ENCODE peak calls at places on chromosomes 6 and 20, in six cellular contexts. E, I, Q, P, K and G are unnamed samples.

GRCh38 chr6:43717822-43718221 is 30.2 kb upstream of the MRPS18A start:
- DNase-seq in E (no peak), Q (peak; percentile 75), I (no peak), K (peak; percentile 78), P (no peak), G (no peak)

GRCh38 chr6:39421383-39422225 is 99.1 kb upstream of the KCNK16 start:
- DNase-seq in I (no peak), K (no peak), P (no peak), E (peak; percentile 25), Q (no peak), G (no peak)

GRCh38 chr6:43803783-43804549 is 34.0 kb downstream of the VEGFA start:
- DNase-seq in E (peak; percentile 31), P (no peak), Q (no peak), I (peak; percentile 84), K (no peak), G (no peak)

GRCh38 chr6:36130672-36131516 is 581 bp downstream of the MAPK13 start:
- DNase-seq in P (no peak), I (peak; percentile 93), Q (peak; percentile 21), E (peak; percentile 59), K (no peak), G (peak; percentile 23)

GRCh38 chr6:291697-292505 is at the start of gene DUSP22:
- DNase-seq in Q (peak; percentile 88), P (peak; percentile 81), I (peak; percentile 97), K (peak; percentile 82), E (peak; percentile 93), G (peak; percentile 75)

GRCh38 chr6:8436956-8437355 is 1.6 kb upstream of the SLC35B3 start:
- DNase-seq in I (no peak), P (no peak), E (no peak), Q (no peak), K (no peak), G (no peak)

GRCh38 chr20:62461157-62461556 is 14.6 kb downstream of the GATA5 start:
- DNase-seq in Q (no peak), K (no peak), E (no peak), I (no peak), P (no peak), G (no peak)

GRCh38 chr6:137776786-137777185 is 90.3 kb upstream of the TNFAIP3 start:
- DNase-seq in K (no peak), Q (no peak), P (no peak), I (no peak), E (peak; percentile 69), G (no peak)

GRCh38 chr20:61744691-61745396 is 320.8 kb downstream of the TAF4 start:
- DNase-seq in K (no peak), P (no peak), I (no peak), E (peak; percentile 14), Q (no peak), G (no peak)

GRCh38 chr6:11069760-11070159 is 23.9 kb upstream of the SMIM13 start:
- DNase-seq in E (no peak), Q (no peak), K (no peak), I (no peak), P (no peak), G (no peak)

GRCh38 chr6:4880373-4880762 is 104.2 kb downstream of the CDYL start:
- DNase-seq in P (no peak), Q (no peak), E (no peak), K (no peak), I (no peak), G (no peak)
- H3K27ac ChIP-seq in P (no peak overlapping the region), Q (no peak overlapping the region), E (no peak overlapping the region), K (no peak overlapping the region), I (no peak overlapping the region), G (no peak overlapping the region)

DNA sequence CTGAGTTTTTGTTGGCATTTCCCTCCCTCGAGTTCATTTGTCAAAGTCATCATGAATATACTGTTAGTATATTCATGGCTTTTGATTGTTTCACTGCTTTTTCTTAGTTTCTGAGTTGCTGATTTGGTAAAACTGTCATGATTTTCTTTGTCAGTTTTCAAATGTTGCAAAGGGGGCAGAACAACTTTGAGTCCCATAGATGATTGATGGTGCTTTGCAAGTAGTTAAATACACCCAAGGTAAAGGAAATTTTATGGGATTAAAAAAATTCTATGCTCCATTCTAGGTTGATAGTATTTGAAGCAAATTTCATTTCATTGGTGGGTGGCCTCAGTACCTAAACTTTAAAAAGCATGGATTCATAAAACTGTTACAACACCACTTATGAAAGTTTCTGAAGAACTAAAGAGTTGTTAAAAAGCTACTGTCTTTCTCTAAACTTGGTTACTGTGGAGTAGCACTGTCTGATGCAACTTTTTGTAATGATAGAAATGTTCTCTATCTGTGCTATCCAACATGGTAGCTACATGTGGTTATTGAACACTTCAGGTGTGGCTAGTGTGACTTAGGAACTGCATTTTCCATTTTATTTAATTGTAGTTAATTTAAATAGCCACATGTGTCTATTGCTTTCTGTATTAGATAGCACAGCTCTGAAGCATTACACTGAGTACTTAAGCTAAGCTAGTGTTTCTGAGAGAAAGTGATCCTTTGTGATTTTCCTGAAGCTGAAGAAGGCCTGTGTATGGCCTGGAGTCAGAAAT is 153.6 kb downstream of the ZFAND3 start:
- DNase-seq in E (peak; percentile 38), P (no peak), I (no peak), Q (no peak), K (no peak), G (no peak)
- H3K9me3 ChIP-seq in E (no peaks in the 10 kb centered on the region), P (peaks cover 12% of the 10 kb centered on the region), I (peaks cover 19% of the 10 kb centered on the region), Q (no peaks in the 10 kb centered on the region), K (no peaks in the 10 kb centered on the region), G (peaks cover 11% of the 10 kb centered on the region)

GRCh38 chr6:159761135-159761872 is 541 bp upstream of the ACAT2 start:
- DNase-seq in E (peak; percentile 31), P (peak; percentile 53), K (peak; percentile 31), I (peak; percentile 77), Q (peak; percentile 38), G (no peak)

GRCh38 chr6:159760602-159761057 is 1.2 kb upstream of the ACAT2 start:
- DNase-seq in E (peak; percentile 85), P (no peak), Q (no peak), K (no peak), I (no peak), G (no peak)

GRCh38 chr6:159759645-159760044 is 2.2 kb upstream of the ACAT2 start:
- DNase-seq in I (no peak), P (no peak), E (no peak), Q (no peak), K (no peak), G (no peak)

GRCh38 chr6:159762681-159763293 is 942 bp downstream of the ACAT2 start:
- DNase-seq in Q (no peak), K (no peak), P (peak; percentile 24), E (no peak), I (no peak), G (peak; percentile 6)

DNA sequence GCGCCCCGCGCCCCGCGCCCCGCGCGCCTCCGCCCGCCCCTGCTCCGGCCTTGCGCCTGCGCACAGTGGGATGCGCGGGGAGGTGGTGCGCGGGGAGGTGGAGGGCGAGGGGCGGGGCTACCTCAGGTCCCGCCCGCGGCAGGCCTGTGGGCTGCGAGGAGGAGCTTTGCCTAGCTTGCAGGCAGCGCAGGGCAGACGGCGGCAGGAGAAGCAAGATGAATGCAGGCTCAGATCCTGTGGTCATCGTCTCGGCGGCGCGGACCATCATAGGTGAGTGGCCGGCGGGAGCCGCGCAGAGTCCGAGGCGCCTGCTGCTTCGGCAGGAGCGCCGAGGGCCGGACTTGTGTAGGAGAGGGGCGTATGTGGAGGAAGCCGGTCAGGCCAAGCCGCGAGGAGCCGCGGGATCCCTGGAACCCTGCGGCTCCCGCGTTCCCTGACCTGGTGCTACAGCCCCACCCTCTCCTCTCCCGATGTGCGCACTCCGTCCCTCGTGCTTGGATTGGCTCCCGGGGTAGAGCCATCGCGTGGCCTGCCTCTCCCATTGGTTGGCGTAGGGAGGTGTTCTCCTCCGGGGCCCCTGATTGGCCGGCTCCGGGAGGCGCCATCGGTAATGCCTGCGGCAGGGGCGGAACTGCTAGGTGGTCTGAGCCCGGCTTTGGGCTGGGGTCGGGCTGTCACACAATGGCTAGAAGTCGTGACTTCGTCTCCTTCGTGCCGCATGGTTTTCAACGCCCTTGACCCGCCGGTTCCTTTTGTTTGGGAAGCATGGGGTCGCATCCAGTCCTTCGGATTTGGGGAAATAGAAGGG is at the start of gene ACAT2:
- DNase-seq in E (peak; percentile 97), Q (peak; percentile 97), P (peak; percentile 96), K (peak; percentile 96), I (peak; percentile 97), G (peak; percentile 92)
- TF ChIP-seq CTCF in E (no peak), Q (peak; percentile 29), P (no peak), K (no peak), I (peak; percentile 19), G (no peak)

DNA sequence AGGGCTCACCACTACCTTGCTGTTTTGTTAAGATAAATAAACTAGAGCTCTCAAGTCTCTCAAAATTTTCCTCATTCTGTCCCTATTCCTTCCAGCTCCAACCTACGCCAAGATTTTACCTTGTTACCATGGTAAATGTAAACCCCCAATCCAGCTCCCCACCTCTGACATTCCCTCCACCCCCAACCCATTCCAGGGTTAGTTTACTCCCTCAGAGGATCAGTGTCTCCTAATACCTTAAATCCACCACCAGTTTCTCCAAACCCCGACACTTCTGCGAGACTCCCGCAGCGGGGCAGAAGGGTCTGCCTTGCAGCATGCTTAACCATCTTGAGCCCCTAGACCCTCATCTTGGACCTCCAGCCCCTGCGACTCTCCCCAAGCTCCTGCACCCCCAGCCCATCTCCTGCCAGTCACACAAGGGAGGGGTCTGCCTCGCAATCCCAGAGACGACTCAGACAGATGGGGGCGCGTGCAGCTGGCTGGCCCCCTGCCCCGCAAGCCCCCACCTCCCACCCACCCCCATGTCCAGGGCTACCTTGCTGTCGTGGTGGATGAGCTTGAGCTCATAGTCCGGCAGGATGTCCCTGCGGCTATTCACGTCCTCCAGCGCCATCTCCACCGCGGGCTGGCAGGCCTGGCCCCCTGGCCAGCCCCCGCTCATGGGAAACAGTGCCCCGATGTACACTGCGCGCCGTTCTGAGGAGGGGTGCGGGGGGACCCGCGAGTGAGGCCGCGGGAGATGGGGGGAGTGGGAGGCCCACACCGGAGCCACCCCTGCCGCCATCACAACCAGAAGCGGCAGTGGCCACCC is 5.8 kb downstream of the GABBR1 start:
- DNase-seq in E (peak; percentile 10), K (peak; percentile 36), I (peak; percentile 78), Q (no peak), P (no peak), G (no peak)
- H3K27ac ChIP-seq in E (no peak overlapping the region), K (peak overlapping the region; percentile 91), I (peak overlapping the region; percentile 71), Q (peak overlapping the region; percentile 83), P (no peak overlapping the region), G (no peak overlapping the region)

GRCh38 chr6:165146456-165146855 is 162.9 kb downstream of the C6orf118 start:
- DNase-seq in Q (no peak), E (no peak), P (no peak), I (no peak), K (no peak), G (no peak)
- H3K9me3 ChIP-seq in Q (no peaks in the 10 kb centered on the region), E (no peaks in the 10 kb centered on the region), P (no peaks in the 10 kb centered on the region), I (peaks cover 5% of the 10 kb centered on the region), K (no peaks in the 10 kb centered on the region), G (peaks cover 4% of the 10 kb centered on the region)

GRCh38 chr6:26216015-26216885 is 129.0 kb downstream of the HFE start:
- DNase-seq in Q (no peak), K (peak; percentile 88), E (peak; percentile 98), I (no peak), P (peak; percentile 90), G (peak; percentile 60)

GRCh38 chr6:26217714-26218075 is 130.5 kb downstream of the HFE start:
- DNase-seq in P (peak; percentile 64), Q (no peak), I (no peak), K (no peak), E (peak; percentile 30), G (no peak)

GRCh38 chr6:26218824-26219223 is 131.6 kb downstream of the HFE start:
- DNase-seq in Q (no peak), P (no peak), K (no peak), I (no peak), E (no peak), G (no peak)

GRCh38 chr6:26215200-26216014 is 128.2 kb downstream of the HFE start:
- DNase-seq in K (no peak), P (peak; percentile 54), Q (no peak), E (peak; percentile 26), I (no peak), G (no peak)

GRCh38 chr6:26216886-26217713 is 129.9 kb downstream of the HFE start:
- DNase-seq in I (peak; percentile 89), E (peak; percentile 88), P (peak; percentile 87), K (peak; percentile 90), Q (peak; percentile 84), G (peak; percentile 76)
- TF ChIP-seq CTCF in I (no peak), E (peak; percentile 43), P (peak; percentile 50), K (peak; percentile 38), Q (peak; percentile 59), G (peak; percentile 51)